ENCODE peak calls at places on chromosomes 3 and 15, in nine cellular contexts. V, N, O, R, H, K, P, M and L are unnamed samples.

GRCh38 chr3:132461544-132461943 is 44.2 kb downstream of the DNAJC13 start:
- DNase-seq in V (no peak), N (no peak), O (no peak), R (no peak), H (no peak), K (no peak), P (no peak), M (no peak), L (no peak)

GRCh38 chr3:73214846-73215245 is 153.4 kb downstream of the EBLN2 start:
- DNase-seq in V (no peak), N (no peak), O (no peak), R (no peak), H (peak), K (no peak), P (no peak), M (no peak), L (no peak)

GRCh38 chr3:33091746-33092145 is 5.2 kb downstream of the GLB1 start:
- DNase-seq in V (no peak), N (no peak), O (no peak), R (no peak), H (no peak), K (no peak), P (no peak), M (no peak), L (no peak)

GRCh38 chr3:27311400-27311799 is 57.8 kb downstream of the NEK10 start:
- DNase-seq in V (peak), N (no peak), O (peak), R (no peak), H (peak), K (no peak), P (no peak), M (no peak), L (no peak)

GRCh38 chr3:124347418-124347817 is 355.5 kb upstream of the ROPN1 start:
- DNase-seq in V (no peak), N (no peak), O (no peak), R (no peak), H (no peak), K (no peak), P (no peak), M (no peak), L (no peak)

GRCh38 chr15:84818221-84819131 is 1.3 kb downstream of the ALPK3 start:
- DNase-seq in V (no peak), N (no peak), O (peak), R (no peak), H (no peak), K (no peak), P (no peak), M (peak), L (no peak)

GRCh38 chr3:44355634-44356033 is 17.1 kb downstream of the TCAIM start:
- DNase-seq in V (peak), N (no peak), O (peak), R (no peak), H (peak), K (no peak), P (no peak), M (no peak), L (no peak)

GRCh38 chr15:39495871-39496459 is 84.9 kb upstream of the THBS1 start:
- DNase-seq in V (no peak), N (no peak), O (no peak), R (no peak), H (peak), K (no peak), P (no peak), M (no peak), L (no peak)

GRCh38 chr3:143601738-143602480 is 246.4 kb downstream of the SLC9A9 start:
- DNase-seq in V (no peak), N (no peak), O (peak), R (no peak), H (peak), K (no peak), P (no peak), M (no peak), L (no peak)

GRCh38 chr3:153624310-153625030 is 462.4 kb downstream of the RAP2B start:
- DNase-seq in V (no peak), N (no peak), O (no peak), R (no peak), H (no peak), K (no peak), P (no peak), M (no peak), L (peak)

GRCh38 chr15:75616766-75617165 is 8.8 kb downstream of the SNUPN start:
- DNase-seq in V (no peak), N (no peak), O (no peak), R (no peak), H (no peak), K (no peak), P (peak), M (no peak), L (no peak)

GRCh38 chr3:355622-356021 is 159.1 kb downstream of the CHL1 start:
- DNase-seq in V (no peak), N (no peak), O (peak), R (no peak), H (peak), K (no peak), P (no peak), M (no peak), L (no peak)

GRCh38 chr3:42264399-42265058 is 1.5 kb downstream of the CCK start:
- DNase-seq in V (no peak), N (no peak), O (peak), R (no peak), H (peak), K (peak), P (no peak), M (peak), L (no peak)

GRCh38 chr3:45524605-45525004 is 69.9 kb upstream of the LIMD1 start:
- DNase-seq in V (no peak), N (no peak), O (no peak), R (no peak), H (peak), K (no peak), P (no peak), M (no peak), L (no peak)

GRCh38 chr3:127394031-127394430 is 106.2 kb upstream of the PRR20G start:
- DNase-seq in V (no peak), N (no peak), O (no peak), R (no peak), H (no peak), K (no peak), P (peak), M (no peak), L (no peak)

GRCh38 chr3:192445768-192446644 is 281.3 kb downstream of the FGF12 start:
- DNase-seq in V (no peak), N (no peak), O (no peak), R (no peak), H (peak), K (peak), P (no peak), M (no peak), L (no peak)

GRCh38 chr3:113200351-113200750 is 11.0 kb upstream of the BOC start:
- DNase-seq in V (no peak), N (no peak), O (no peak), R (no peak), H (no peak), K (no peak), P (no peak), M (no peak), L (no peak)

GRCh38 chr3:48595526-48596121 is 495 bp upstream of the COL7A1 start:
- DNase-seq in V (peak), N (no peak), O (peak), R (peak), H (peak), K (no peak), P (peak), M (peak), L (no peak)

GRCh38 chr15:41892621-41893421 is 1.0 kb downstream of the SPTBN5 start:
- DNase-seq in V (no peak), N (no peak), O (no peak), R (no peak), H (no peak), K (no peak), P (no peak), M (peak), L (no peak)

GRCh38 chr3:193788189-193788946 is 195.4 kb downstream of the OPA1 start:
- DNase-seq in V (no peak), N (no peak), O (peak), R (peak), H (peak), K (peak), P (no peak), M (peak), L (no peak)

GRCh38 chr15:64461577-64462162 is 1.3 kb downstream of the ZNF609 start:
- DNase-seq in V (no peak), N (peak), O (no peak), R (peak), H (peak), K (no peak), P (no peak), M (peak), L (no peak)

GRCh38 chr15:40289140-40289775 is 6.4 kb upstream of the ANKRD63 start:
- DNase-seq in V (no peak), N (no peak), O (no peak), R (no peak), H (no peak), K (no peak), P (no peak), M (no peak), L (no peak)

GRCh38 chr3:25820372-25820771 is 30.5 kb downstream of the OXSM start:
- DNase-seq in V (peak), N (no peak), O (peak), R (no peak), H (peak), K (no peak), P (no peak), M (peak), L (no peak)

GRCh38 chr15:82566690-82567089 is 26.4 kb upstream of the RPS17 start:
- DNase-seq in V (no peak), N (no peak), O (peak), R (no peak), H (peak), K (no peak), P (no peak), M (no peak), L (no peak)

GRCh38 chr3:179713643-179714090 is 60.8 kb downstream of the USP13 start:
- DNase-seq in V (no peak), N (no peak), O (peak), R (no peak), H (peak), K (no peak), P (no peak), M (no peak), L (no peak)

GRCh38 chr3:161694682-161695586 is 198.3 kb downstream of the OTOL1 start:
- DNase-seq in V (no peak), N (no peak), O (no peak), R (no peak), H (no peak), K (no peak), P (no peak), M (no peak), L (no peak)

GRCh38 chr15:85622432-85622831 is 172.3 kb downstream of the KLHL25 start:
- DNase-seq in V (no peak), N (no peak), O (peak), R (no peak), H (peak), K (no peak), P (no peak), M (no peak), L (no peak)

GRCh38 chr3:9399746-9400145 is 2.3 kb downstream of the SETD5 start:
- DNase-seq in V (peak), N (no peak), O (peak), R (peak), H (peak), K (peak), P (peak), M (peak), L (no peak)

GRCh38 chr15:40894689-40895308 is 549 bp downstream of the VPS18 start:
- DNase-seq in V (peak), N (no peak), O (peak), R (peak), H (peak), K (no peak), P (peak), M (peak), L (peak)

GRCh38 chr15:75725021-75725718 is 12.5 kb upstream of the CSPG4 start:
- DNase-seq in V (no peak), N (no peak), O (no peak), R (no peak), H (no peak), K (no peak), P (peak), M (no peak), L (no peak)

GRCh38 chr3:155270485-155271342 is 22.8 kb downstream of the STRIT1 start:
- DNase-seq in V (no peak), N (no peak), O (peak), R (no peak), H (no peak), K (no peak), P (no peak), M (no peak), L (no peak)

GRCh38 chr3:51384145-51384729 is 854 bp upstream of the MANF start:
- DNase-seq in V (no peak), N (no peak), O (no peak), R (peak), H (peak), K (no peak), P (peak), M (no peak), L (no peak)